ENCODE peak calls at places on chromosomes 16 and 17, in ten cellular contexts. X is MM.1S, R is body of pancreas, V is ovary, D is tibial nerve, O is OCI-LY7, L is K562, F is A549, M is gastrocnemius medialis, S is brain microvascular endothelial cell. Y is an unnamed sample.

GRCh38 chr17:61454932-61455753 is 2.9 kb downstream of the TBX4 start:
- DNase-seq in X (no peak), R (no peak), V (no peak), D (no peak), O (no peak), L (no peak), F (no peak), M (no peak), S (no peak), Y (no peak)

GRCh38 chr16:89482824-89483220 is 7.5 kb downstream of the ANKRD11 start:
- DNase-seq in X (no peak), R (no peak), V (no peak), D (no peak), O (no peak), L (no peak), F (no peak), M (no peak), S (no peak), Y (no peak)

GRCh38 chr17:10757067-10757466 is 27.2 kb upstream of the TMEM220 start:
- DNase-seq in X (no peak), R (peak), V (no peak), D (no peak), O (no peak), L (no peak), F (no peak), M (peak), S (no peak), Y (no peak)

GRCh38 chr16:84726079-84726669 is 26.4 kb downstream of the USP10 start:
- DNase-seq in X (peak), R (peak), V (peak), D (peak), O (peak), L (peak), F (peak), M (peak), S (peak), Y (peak)

GRCh38 chr16:80720759-80721470 is 83.5 kb downstream of the CDYL2 start:
- DNase-seq in X (no peak), R (no peak), V (no peak), D (no peak), O (no peak), L (no peak), F (no peak), M (no peak), S (peak), Y (no peak)

GRCh38 chr16:66935319-66936011 is at the start of gene CES2:
- DNase-seq in X (no peak), R (peak), V (peak), D (no peak), O (no peak), L (peak), F (no peak), M (peak), S (no peak), Y (peak)

GRCh38 chr17:62076864-62077788 is 12.0 kb upstream of the MED13 start:
- DNase-seq in X (no peak), R (no peak), V (no peak), D (no peak), O (no peak), L (no peak), F (no peak), M (no peak), S (no peak), Y (no peak)

GRCh38 chr17:49548506-49549310 is 27.0 kb upstream of the NXPH3 start:
- DNase-seq in X (no peak), R (peak), V (no peak), D (no peak), O (no peak), L (peak), F (peak), M (no peak), S (peak), Y (peak)

GRCh38 chr17:6800422-6801027 is 24.5 kb downstream of the FBXO39 start:
- DNase-seq in X (no peak), R (no peak), V (no peak), D (no peak), O (no peak), L (no peak), F (no peak), M (no peak), S (no peak), Y (no peak)

GRCh38 chr17:52024296-52024870 is 134.1 kb downstream of the CA10 start:
- DNase-seq in X (no peak), R (no peak), V (peak), D (no peak), O (no peak), L (no peak), F (no peak), M (no peak), S (no peak), Y (no peak)

GRCh38 chr16:86765389-86766026 is 187.2 kb downstream of the FOXL1 start:
- DNase-seq in X (no peak), R (no peak), V (no peak), D (no peak), O (no peak), L (no peak), F (no peak), M (no peak), S (no peak), Y (no peak)

GRCh38 chr17:65027305-65027704 is 29.2 kb downstream of the GNA13 start:
- DNase-seq in X (no peak), R (no peak), V (no peak), D (no peak), O (no peak), L (peak), F (peak), M (no peak), S (peak), Y (no peak)

GRCh38 chr16:66705790-66706505 is 9.4 kb upstream of the CMTM4 start:
- DNase-seq in X (no peak), R (peak), V (no peak), D (peak), O (no peak), L (no peak), F (no peak), M (no peak), S (peak), Y (peak)

GRCh38 chr16:88840589-88841215 is 16.0 kb downstream of the GALNS start:
- DNase-seq in X (no peak), R (no peak), V (no peak), D (no peak), O (no peak), L (no peak), F (no peak), M (no peak), S (no peak), Y (no peak)

GRCh38 chr17:69275751-69276150 is 47.1 kb upstream of the ABCA10 start:
- DNase-seq in X (no peak), R (no peak), V (no peak), D (no peak), O (no peak), L (no peak), F (no peak), M (no peak), S (no peak), Y (no peak)

GRCh38 chr16:83898463-83899271 is at the start of gene MLYCD:
- DNase-seq in X (peak), R (peak), V (peak), D (peak), O (peak), L (peak), F (peak), M (peak), S (peak), Y (peak)

GRCh38 chr16:88783391-88784073 is 1.5 kb downstream of the PIEZO1 start:
- DNase-seq in X (peak), R (peak), V (no peak), D (no peak), O (peak), L (no peak), F (no peak), M (no peak), S (no peak), Y (peak)

GRCh38 chr16:26765087-26765486 is 301.6 kb upstream of the C16orf82 start:
- DNase-seq in X (no peak), R (no peak), V (no peak), D (no peak), O (peak), L (peak), F (peak), M (no peak), S (no peak), Y (no peak)

DNA sequence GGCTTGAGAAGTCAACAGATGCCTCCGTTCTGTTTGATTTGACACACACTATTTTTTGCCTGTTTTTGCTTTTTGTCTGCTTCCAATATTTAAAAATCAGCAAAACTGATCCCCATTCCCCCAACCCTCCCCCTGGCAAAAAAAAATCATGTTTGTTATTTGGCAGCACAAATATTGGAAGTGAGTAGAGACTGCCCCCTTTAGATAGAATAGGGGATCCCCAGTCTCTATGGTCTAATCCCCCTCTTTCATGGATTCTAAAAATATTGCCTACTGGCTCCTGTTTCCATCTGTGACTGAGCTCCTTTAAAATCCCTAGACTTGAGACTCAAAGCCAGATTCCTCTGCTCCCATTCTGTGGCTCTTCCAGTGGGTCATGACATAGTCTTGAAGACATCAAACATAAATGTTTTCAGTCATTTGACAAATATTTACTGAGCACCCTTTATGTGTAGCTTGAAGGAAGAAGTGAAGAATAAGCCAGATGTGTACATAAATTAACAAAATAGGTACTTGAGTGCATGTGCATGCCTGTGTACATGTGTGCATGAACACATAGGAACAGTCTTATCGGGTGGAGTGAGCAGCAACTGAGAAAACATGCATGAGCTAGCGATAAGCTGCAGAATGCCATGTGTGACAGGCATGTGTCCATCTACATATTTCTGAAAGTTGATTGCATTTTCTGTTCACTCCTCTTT is 101.2 kb downstream of the SALL1 start:
- DNase-seq in X (no peak), R (no peak), V (no peak), D (no peak), O (no peak), L (peak), F (no peak), M (no peak), S (no peak), Y (no peak)
- H3K4me3 ChIP-seq in X (no peak), R (no peak), V (no peak), D (no peak), O (no peak), L (no peak), F (no peak), M (no peak), S (no peak), Y (no peak)

GRCh38 chr17:83072600-83073358 is 6.6 kb upstream of the METRNL start:
- DNase-seq in X (no peak), R (no peak), V (no peak), D (no peak), O (no peak), L (peak), F (no peak), M (no peak), S (no peak), Y (no peak)

GRCh38 chr17:83073389-83074063 is 5.9 kb upstream of the METRNL start:
- DNase-seq in X (no peak), R (no peak), V (no peak), D (no peak), O (no peak), L (peak), F (no peak), M (no peak), S (no peak), Y (no peak)

GRCh38 chr17:83070800-83071341 is 8.5 kb upstream of the METRNL start:
- DNase-seq in X (no peak), R (no peak), V (no peak), D (no peak), O (no peak), L (no peak), F (no peak), M (no peak), S (no peak), Y (no peak)

GRCh38 chr17:83071365-83071764 is 8.0 kb upstream of the METRNL start:
- DNase-seq in X (no peak), R (no peak), V (no peak), D (no peak), O (no peak), L (no peak), F (no peak), M (no peak), S (no peak), Y (no peak)

GRCh38 chr17:83071966-83072562 is 7.3 kb upstream of the METRNL start:
- DNase-seq in X (no peak), R (no peak), V (no peak), D (no peak), O (no peak), L (no peak), F (no peak), M (no peak), S (no peak), Y (no peak)
- H3K27ac ChIP-seq in X (no peak), R (no peak), V (no peak), D (peak), O (no peak), L (no peak), F (no peak), M (no peak), S (no peak), Y (no peak)

GRCh38 chr17:74153821-74154430 is 49.6 kb upstream of the RPL38 start:
- DNase-seq in X (no peak), R (no peak), V (no peak), D (no peak), O (no peak), L (no peak), F (no peak), M (no peak), S (no peak), Y (no peak)
- TF ChIP-seq CTCF in X (no peak), R (no peak), V (no peak), D (no peak), O (no peak), L (no peak), F (no peak), M (no peak), S (no peak), Y (peak)

GRCh38 chr17:74442670-74443515 is 11.0 kb downstream of the GPRC5C start:
- DNase-seq in X (no peak), R (peak), V (peak), D (peak), O (peak), L (no peak), F (no peak), M (peak), S (no peak), Y (peak)
- H3K4me3 ChIP-seq in X (no peak), R (no peak), V (no peak), D (peak), O (peak), L (no peak), F (no peak), M (peak), S (no peak), Y (peak)

GRCh38 chr17:872843-873242 is 90.7 kb downstream of the MRM3 start:
- DNase-seq in X (no peak), R (no peak), V (no peak), D (no peak), O (no peak), L (no peak), F (no peak), M (no peak), S (no peak), Y (no peak)

GRCh38 chr17:879546-879945 is 97.4 kb downstream of the MRM3 start:
- DNase-seq in X (peak), R (peak), V (peak), D (peak), O (peak), L (peak), F (peak), M (peak), S (peak), Y (peak)

GRCh38 chr17:871731-872517 is 89.8 kb downstream of the MRM3 start:
- DNase-seq in X (no peak), R (no peak), V (no peak), D (no peak), O (no peak), L (no peak), F (no peak), M (no peak), S (no peak), Y (no peak)

GRCh38 chr17:880074-880870 is 98.1 kb downstream of the MRM3 start:
- DNase-seq in X (no peak), R (peak), V (no peak), D (no peak), O (no peak), L (no peak), F (no peak), M (no peak), S (peak), Y (peak)

GRCh38 chr17:876272-876671 is 94.1 kb downstream of the MRM3 start:
- DNase-seq in X (no peak), R (no peak), V (no peak), D (no peak), O (no peak), L (no peak), F (no peak), M (no peak), S (no peak), Y (no peak)
- H3K27ac ChIP-seq in X (no peak), R (peak), V (no peak), D (no peak), O (no peak), L (no peak), F (no peak), M (no peak), S (no peak), Y (no peak)

GRCh38 chr17:2410951-2411350 is 10.1 kb upstream of the MNT start:
- DNase-seq in X (no peak), R (no peak), V (peak), D (no peak), O (no peak), L (no peak), F (no peak), M (no peak), S (no peak), Y (no peak)

GRCh38 chr17:2415081-2415480 is 14.2 kb upstream of the MNT start:
- DNase-seq in X (no peak), R (no peak), V (no peak), D (no peak), O (no peak), L (no peak), F (no peak), M (no peak), S (no peak), Y (no peak)

GRCh38 chr17:2414665-2415064 is 13.8 kb upstream of the MNT start:
- DNase-seq in X (no peak), R (no peak), V (no peak), D (no peak), O (no peak), L (no peak), F (no peak), M (no peak), S (no peak), Y (no peak)

GRCh38 chr17:2416010-2416734 is 15.3 kb upstream of the MNT start:
- DNase-seq in X (peak), R (peak), V (peak), D (peak), O (peak), L (peak), F (peak), M (peak), S (peak), Y (peak)

DNA sequence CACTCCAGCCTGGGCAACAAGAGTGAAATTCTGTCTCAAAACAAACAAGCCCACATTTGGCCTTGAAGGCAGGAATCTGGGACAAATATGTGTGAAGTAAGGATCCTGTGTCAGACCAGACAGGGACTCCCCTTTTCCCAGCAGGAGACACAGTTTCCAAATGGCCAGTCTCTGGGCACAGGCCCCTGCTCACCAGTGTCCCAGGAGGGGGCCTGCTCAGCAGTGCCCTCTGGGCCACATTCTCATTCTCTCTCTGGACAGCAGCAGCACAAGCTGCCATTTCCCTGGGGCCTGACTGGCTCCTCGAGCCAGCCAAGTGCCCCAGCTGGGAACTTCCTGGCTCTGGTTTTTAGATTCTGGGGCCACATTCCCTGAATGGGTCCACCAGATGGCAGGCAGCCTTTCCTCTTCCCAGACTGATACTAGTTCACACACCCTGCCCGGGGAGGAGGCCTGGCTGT is 11.7 kb upstream of the MNT start:
- DNase-seq in X (no peak), R (peak), V (no peak), D (no peak), O (no peak), L (no peak), F (no peak), M (no peak), S (no peak), Y (no peak)
- TF ChIP-seq CTCF in X (no peak), R (no peak), V (no peak), D (no peak), O (no peak), L (no peak), F (peak), M (peak), S (peak), Y (no peak)

GRCh38 chr17:64025732-64026294 is 5.4 kb upstream of the ICAM2 start:
- DNase-seq in X (peak), R (peak), V (peak), D (no peak), O (peak), L (peak), F (peak), M (peak), S (peak), Y (peak)
- H3K4me3 ChIP-seq in X (no peak), R (no peak), V (no peak), D (no peak), O (peak), L (peak), F (peak), M (peak), S (no peak), Y (peak)

GRCh38 chr16:15980329-15980728 is 30.9 kb downstream of the ABCC1 start:
- DNase-seq in X (no peak), R (no peak), V (no peak), D (no peak), O (no peak), L (no peak), F (no peak), M (no peak), S (no peak), Y (no peak)
- H3K27ac ChIP-seq in X (no peak), R (no peak), V (no peak), D (no peak), O (no peak), L (no peak), F (peak), M (peak), S (no peak), Y (no peak)

Y was measured in heart right ventricle.